ENCODE peak calls at places on chromosomes 4 and X, in four cellular contexts. One of them, this sample, is unnamed.

GRCh38 chr4:3433138-3433869 is 8.5 kb upstream of the HGFAC start:
- DNase-seq in activated T-cell treated with anti-CD3 and anti-CD28 coated beads, Interleukin-2, amount 50 U/mL, for 1 hour: no peak
- DNase-seq in aorta: no peak
- DNase-seq in NCI-H1092 treated with DMSO at 0.1 percent for 48 hours: no peak
- DNase-seq in this sample: no peak

GRCh38 chrX:46325312-46325877 is 219.8 kb downstream of the ZNF674 start:
- DNase-seq in aorta: no peak
- DNase-seq in activated T-cell treated with anti-CD3 and anti-CD28 coated beads, Interleukin-2, amount 50 U/mL, for 1 hour: peak; percentile 36
- DNase-seq in NCI-H1092 treated with DMSO at 0.1 percent for 48 hours: no peak
- DNase-seq in this sample: peak; percentile 44

GRCh38 chr4:101356928-101357327 is 9.6 kb upstream of the PPP3CA start:
- DNase-seq in aorta: no peak
- DNase-seq in activated T-cell treated with anti-CD3 and anti-CD28 coated beads, Interleukin-2, amount 50 U/mL, for 1 hour: no peak
- DNase-seq in NCI-H1092 treated with DMSO at 0.1 percent for 48 hours: no peak
- DNase-seq in this sample: peak; percentile 39

GRCh38 chr4:52586069-52586468 is 73.0 kb downstream of the USP46 start:
- DNase-seq in aorta: no peak
- DNase-seq in activated T-cell treated with anti-CD3 and anti-CD28 coated beads, Interleukin-2, amount 50 U/mL, for 1 hour: no peak
- DNase-seq in NCI-H1092 treated with DMSO at 0.1 percent for 48 hours: no peak
- DNase-seq in this sample: no peak

GRCh38 chr4:108828620-108829019 is 65.8 kb upstream of the ETNPPL start:
- DNase-seq in activated T-cell treated with anti-CD3 and anti-CD28 coated beads, Interleukin-2, amount 50 U/mL, for 1 hour: no peak
- DNase-seq in NCI-H1092 treated with DMSO at 0.1 percent for 48 hours: peak; percentile 17
- DNase-seq in aorta: no peak
- DNase-seq in this sample: no peak

GRCh38 chr4:57355066-57355465 is 244.9 kb upstream of the IGFBP7 start:
- DNase-seq in aorta: no peak
- DNase-seq in activated T-cell treated with anti-CD3 and anti-CD28 coated beads, Interleukin-2, amount 50 U/mL, for 1 hour: no peak
- DNase-seq in NCI-H1092 treated with DMSO at 0.1 percent for 48 hours: no peak
- DNase-seq in this sample: no peak

GRCh38 chrX:153517941-153518834 is 746 bp downstream of the ATP2B3 start:
- DNase-seq in aorta: no peak
- DNase-seq in activated T-cell treated with anti-CD3 and anti-CD28 coated beads, Interleukin-2, amount 50 U/mL, for 1 hour: no peak
- DNase-seq in NCI-H1092 treated with DMSO at 0.1 percent for 48 hours: no peak
- DNase-seq in this sample: no peak

GRCh38 chr4:16916719-16917337 is 18.4 kb upstream of the LDB2 start:
- DNase-seq in aorta: no peak
- DNase-seq in NCI-H1092 treated with DMSO at 0.1 percent for 48 hours: peak; percentile 13
- DNase-seq in activated T-cell treated with anti-CD3 and anti-CD28 coated beads, Interleukin-2, amount 50 U/mL, for 1 hour: peak; percentile 53
- DNase-seq in this sample: no peak

GRCh38 chrX:20361890-20362262 is 95.2 kb upstream of the RPS6KA3 start:
- DNase-seq in NCI-H1092 treated with DMSO at 0.1 percent for 48 hours: peak; percentile 57
- DNase-seq in activated T-cell treated with anti-CD3 and anti-CD28 coated beads, Interleukin-2, amount 50 U/mL, for 1 hour: no peak
- DNase-seq in aorta: no peak
- DNase-seq in this sample: peak; percentile 35

GRCh38 chr4:5780831-5781480 is 70.0 kb downstream of the EVC start:
- DNase-seq in activated T-cell treated with anti-CD3 and anti-CD28 coated beads, Interleukin-2, amount 50 U/mL, for 1 hour: no peak
- DNase-seq in aorta: no peak
- DNase-seq in NCI-H1092 treated with DMSO at 0.1 percent for 48 hours: no peak
- DNase-seq in this sample: peak; percentile 63

GRCh38 chrX:41452565-41452964 is 5.4 kb downstream of the NYX start:
- DNase-seq in activated T-cell treated with anti-CD3 and anti-CD28 coated beads, Interleukin-2, amount 50 U/mL, for 1 hour: no peak
- DNase-seq in NCI-H1092 treated with DMSO at 0.1 percent for 48 hours: no peak
- DNase-seq in aorta: no peak
- DNase-seq in this sample: no peak

GRCh38 chrX:110108381-110108796 is 105.5 kb downstream of the TMEM164 start:
- DNase-seq in activated T-cell treated with anti-CD3 and anti-CD28 coated beads, Interleukin-2, amount 50 U/mL, for 1 hour: no peak
- DNase-seq in aorta: no peak
- DNase-seq in NCI-H1092 treated with DMSO at 0.1 percent for 48 hours: no peak
- DNase-seq in this sample: no peak

GRCh38 chrX:104565791-104566687 is at the start of gene IL1RAPL2:
- DNase-seq in aorta: no peak
- DNase-seq in activated T-cell treated with anti-CD3 and anti-CD28 coated beads, Interleukin-2, amount 50 U/mL, for 1 hour: no peak
- DNase-seq in NCI-H1092 treated with DMSO at 0.1 percent for 48 hours: peak; percentile 0
- DNase-seq in this sample: no peak

GRCh38 chr4:119189638-119190037 is 22.9 kb upstream of the USP53 start:
- DNase-seq in NCI-H1092 treated with DMSO at 0.1 percent for 48 hours: no peak
- DNase-seq in activated T-cell treated with anti-CD3 and anti-CD28 coated beads, Interleukin-2, amount 50 U/mL, for 1 hour: no peak
- DNase-seq in aorta: no peak
- DNase-seq in this sample: no peak

GRCh38 chrX:108001218-108001814 is 19.1 kb upstream of the TEX13B start:
- DNase-seq in NCI-H1092 treated with DMSO at 0.1 percent for 48 hours: peak; percentile 67
- DNase-seq in activated T-cell treated with anti-CD3 and anti-CD28 coated beads, Interleukin-2, amount 50 U/mL, for 1 hour: peak; percentile 33
- DNase-seq in aorta: no peak
- DNase-seq in this sample: no peak

GRCh38 chr4:148210661-148211060 is 231.6 kb downstream of the NR3C2 start:
- DNase-seq in activated T-cell treated with anti-CD3 and anti-CD28 coated beads, Interleukin-2, amount 50 U/mL, for 1 hour: no peak
- DNase-seq in aorta: no peak
- DNase-seq in NCI-H1092 treated with DMSO at 0.1 percent for 48 hours: no peak
- DNase-seq in this sample: no peak

GRCh38 chr4:174592985-174593335 is 70.7 kb upstream of the HPGD start:
- DNase-seq in aorta: no peak
- DNase-seq in activated T-cell treated with anti-CD3 and anti-CD28 coated beads, Interleukin-2, amount 50 U/mL, for 1 hour: no peak
- DNase-seq in NCI-H1092 treated with DMSO at 0.1 percent for 48 hours: no peak
- DNase-seq in this sample: peak; percentile 58

GRCh38 chr4:54228064-54228527 is 997 bp upstream of the PDGFRA start:
- DNase-seq in activated T-cell treated with anti-CD3 and anti-CD28 coated beads, Interleukin-2, amount 50 U/mL, for 1 hour: no peak
- DNase-seq in NCI-H1092 treated with DMSO at 0.1 percent for 48 hours: peak; percentile 58
- DNase-seq in aorta: peak; percentile 93
- DNase-seq in this sample: peak; percentile 88

GRCh38 chr4:182648766-182649165 is 268.4 kb downstream of the DCTD start:
- DNase-seq in aorta: no peak
- DNase-seq in activated T-cell treated with anti-CD3 and anti-CD28 coated beads, Interleukin-2, amount 50 U/mL, for 1 hour: no peak
- DNase-seq in NCI-H1092 treated with DMSO at 0.1 percent for 48 hours: peak; percentile 41
- DNase-seq in this sample: no peak

GRCh38 chrX:150693782-150694574 is 782 bp downstream of the MTMR1 start:
- DNase-seq in activated T-cell treated with anti-CD3 and anti-CD28 coated beads, Interleukin-2, amount 50 U/mL, for 1 hour: peak; percentile 54
- DNase-seq in aorta: peak; percentile 82
- DNase-seq in NCI-H1092 treated with DMSO at 0.1 percent for 48 hours: peak; percentile 76
- DNase-seq in this sample: peak; percentile 63

GRCh38 chr4:75702919-75703411 is 21.4 kb upstream of the USO1 start:
- DNase-seq in NCI-H1092 treated with DMSO at 0.1 percent for 48 hours: no peak
- DNase-seq in aorta: no peak
- DNase-seq in activated T-cell treated with anti-CD3 and anti-CD28 coated beads, Interleukin-2, amount 50 U/mL, for 1 hour: no peak
- DNase-seq in this sample: no peak

GRCh38 chr4:165580379-165580905 is 201.6 kb downstream of the CPE start:
- DNase-seq in NCI-H1092 treated with DMSO at 0.1 percent for 48 hours: no peak
- DNase-seq in activated T-cell treated with anti-CD3 and anti-CD28 coated beads, Interleukin-2, amount 50 U/mL, for 1 hour: no peak
- DNase-seq in aorta: no peak
- DNase-seq in this sample: no peak

GRCh38 chr4:105900541-105900940 is 5.3 kb downstream of the NPNT start:
- DNase-seq in NCI-H1092 treated with DMSO at 0.1 percent for 48 hours: no peak
- DNase-seq in activated T-cell treated with anti-CD3 and anti-CD28 coated beads, Interleukin-2, amount 50 U/mL, for 1 hour: no peak
- DNase-seq in aorta: no peak
- DNase-seq in this sample: no peak

GRCh38 chrX:57643698-57644097 is 36.4 kb downstream of the NLRP2B start:
- DNase-seq in activated T-cell treated with anti-CD3 and anti-CD28 coated beads, Interleukin-2, amount 50 U/mL, for 1 hour: no peak
- DNase-seq in aorta: no peak
- DNase-seq in NCI-H1092 treated with DMSO at 0.1 percent for 48 hours: no peak
- DNase-seq in this sample: no peak

GRCh38 chr4:102612824-102613366 is 111.7 kb downstream of the NFKB1 start:
- DNase-seq in activated T-cell treated with anti-CD3 and anti-CD28 coated beads, Interleukin-2, amount 50 U/mL, for 1 hour: no peak
- DNase-seq in aorta: no peak
- DNase-seq in NCI-H1092 treated with DMSO at 0.1 percent for 48 hours: no peak
- DNase-seq in this sample: no peak

GRCh38 chrX:31165241-31166035 is 93.6 kb upstream of the FTHL17 start:
- DNase-seq in activated T-cell treated with anti-CD3 and anti-CD28 coated beads, Interleukin-2, amount 50 U/mL, for 1 hour: no peak
- DNase-seq in NCI-H1092 treated with DMSO at 0.1 percent for 48 hours: no peak
- DNase-seq in aorta: no peak
- DNase-seq in this sample: no peak

GRCh38 chr4:56106755-56107154 is 158.0 kb downstream of the CEP135 start:
- DNase-seq in aorta: no peak
- DNase-seq in NCI-H1092 treated with DMSO at 0.1 percent for 48 hours: no peak
- DNase-seq in activated T-cell treated with anti-CD3 and anti-CD28 coated beads, Interleukin-2, amount 50 U/mL, for 1 hour: no peak
- DNase-seq in this sample: no peak

GRCh38 chrX:124506031-124506430 is 159.7 kb downstream of the SH2D1A start:
- DNase-seq in activated T-cell treated with anti-CD3 and anti-CD28 coated beads, Interleukin-2, amount 50 U/mL, for 1 hour: no peak
- DNase-seq in NCI-H1092 treated with DMSO at 0.1 percent for 48 hours: no peak
- DNase-seq in aorta: no peak
- DNase-seq in this sample: no peak

GRCh38 chr4:102139932-102140331 is 205.3 kb downstream of the SLC39A8 start:
- DNase-seq in NCI-H1092 treated with DMSO at 0.1 percent for 48 hours: no peak
- DNase-seq in activated T-cell treated with anti-CD3 and anti-CD28 coated beads, Interleukin-2, amount 50 U/mL, for 1 hour: no peak
- DNase-seq in aorta: no peak
- DNase-seq in this sample: no peak

GRCh38 chr4:167233523-167234387 is 539 bp downstream of the SPOCK3 start:
- DNase-seq in aorta: no peak
- DNase-seq in activated T-cell treated with anti-CD3 and anti-CD28 coated beads, Interleukin-2, amount 50 U/mL, for 1 hour: no peak
- DNase-seq in NCI-H1092 treated with DMSO at 0.1 percent for 48 hours: no peak
- DNase-seq in this sample: peak; percentile 7

GRCh38 chr4:161767116-161767515 is 396.7 kb downstream of the FSTL5 start:
- DNase-seq in aorta: no peak
- DNase-seq in activated T-cell treated with anti-CD3 and anti-CD28 coated beads, Interleukin-2, amount 50 U/mL, for 1 hour: no peak
- DNase-seq in NCI-H1092 treated with DMSO at 0.1 percent for 48 hours: no peak
- DNase-seq in this sample: no peak

This sample was measured in hepatic stellate cell.